ENCODE peak calls at places on chromosomes 4 and X, in four cellular contexts. J is IMR-90, B is K562, Q is HepG2. V is an unnamed sample.

GRCh38 chrX:64975989-64976672 is at the start of gene ZC4H2:
- DNase-seq in J (peak), B (peak), Q (peak), V (peak)

GRCh38 chr4:159229164-159229563 is 126.3 kb downstream of the RAPGEF2 start:
- DNase-seq in J (peak), B (no peak), Q (peak), V (no peak)

GRCh38 chr4:8913121-8913857 is 41.6 kb upstream of the HMX1 start:
- DNase-seq in J (no peak), B (no peak), Q (no peak), V (no peak)

GRCh38 chr4:74117024-74117534 is 18.1 kb upstream of the CXCL2 start:
- DNase-seq in J (peak), B (peak), Q (peak), V (peak)

GRCh38 chr4:172830295-172830764 is 338.3 kb upstream of the GALNT7 start:
- DNase-seq in J (peak), B (peak), Q (peak), V (peak)

GRCh38 chr4:100995671-100996070 is 351.7 kb downstream of the PPP3CA start:
- DNase-seq in J (no peak), B (no peak), Q (no peak), V (no peak)

GRCh38 chr4:85370400-85371032 is 104.4 kb upstream of the ARHGAP24 start:
- DNase-seq in J (peak), B (peak), Q (peak), V (peak)

GRCh38 chrX:13094780-13095425 is 50.5 kb upstream of the FAM9C start:
- DNase-seq in J (peak), B (no peak), Q (no peak), V (no peak)

GRCh38 chrX:124274438-124275166 is 57.9 kb upstream of the TEX13D start:
- DNase-seq in J (no peak), B (peak), Q (no peak), V (no peak)

GRCh38 chr4:42151568-42152506 is 618 bp downstream of the BEND4 start:
- DNase-seq in J (no peak), B (no peak), Q (no peak), V (no peak)

GRCh38 chr4:56976878-56977320 is 507 bp downstream of the NOA1 start:
- DNase-seq in J (no peak), B (peak), Q (peak), V (peak)

GRCh38 chrX:4315891-4316290 is 602.4 kb upstream of the PRKX start:
- DNase-seq in J (no peak), B (no peak), Q (no peak), V (no peak)

GRCh38 chrX:135437867-135438733 is 16.4 kb downstream of the SMIM10L2A start:
- DNase-seq in J (no peak), B (peak), Q (peak), V (peak)

GRCh38 chr4:166737430-166737829 is 496.9 kb downstream of the SPOCK3 start:
- DNase-seq in J (no peak), B (no peak), Q (no peak), V (no peak)

GRCh38 chrX:3440981-3441380 is 94.5 kb upstream of the MXRA5 start:
- DNase-seq in J (no peak), B (no peak), Q (no peak), V (no peak)

GRCh38 chrX:151973262-151973661 is 1.2 kb downstream of the GABRE start:
- DNase-seq in J (no peak), B (no peak), Q (no peak), V (no peak)

GRCh38 chr4:40613456-40613855 is 16.2 kb downstream of the RBM47 start:
- DNase-seq in J (peak), B (no peak), Q (no peak), V (no peak)

GRCh38 chr4:167234388-167234881 is at the start of gene SPOCK3:
- DNase-seq in J (no peak), B (no peak), Q (no peak), V (peak)

GRCh38 chrX:11143931-11144678 is 33.0 kb downstream of the HCCS start:
- DNase-seq in J (peak), B (peak), Q (peak), V (peak)

GRCh38 chrX:50680990-50681389 is 133.0 kb downstream of the SHROOM4 start:
- DNase-seq in J (no peak), B (no peak), Q (no peak), V (no peak)

GRCh38 chr4:73309211-73309610 is 50.6 kb upstream of the ANKRD17 start:
- DNase-seq in J (peak), B (no peak), Q (no peak), V (no peak)

GRCh38 chr4:175536852-175537453 is 275.1 kb downstream of the GPM6A start:
- DNase-seq in J (peak), B (peak), Q (peak), V (peak)

GRCh38 chrX:37717708-37718107 is 32.1 kb downstream of the XK start:
- DNase-seq in J (no peak), B (no peak), Q (no peak), V (no peak)

GRCh38 chr4:158783775-158784174 is 14.9 kb downstream of the FNIP2 start:
- DNase-seq in J (peak), B (no peak), Q (no peak), V (no peak)

GRCh38 chr4:41696768-41697167 is 51.8 kb downstream of the PHOX2B start:
- DNase-seq in J (no peak), B (no peak), Q (no peak), V (no peak)

GRCh38 chrX:154021131-154021611 is 1.5 kb upstream of the IRAK1 start:
- DNase-seq in J (peak), B (peak), Q (no peak), V (no peak)

GRCh38 chrX:11908371-11908770 is 150.3 kb downstream of the MSL3 start:
- DNase-seq in J (no peak), B (peak), Q (peak), V (peak)

GRCh38 chr4:159002950-159003349 is 99.9 kb upstream of the RAPGEF2 start:
- DNase-seq in J (peak), B (no peak), Q (no peak), V (no peak)

GRCh38 chr4:130574215-130574614 is 1478.3 kb downstream of the C4orf33 start:
- DNase-seq in J (no peak), B (no peak), Q (no peak), V (no peak)

GRCh38 chr4:22179124-22179874 is 230.7 kb upstream of the KCNIP4 start:
- DNase-seq in J (peak), B (no peak), Q (no peak), V (no peak)

GRCh38 chr4:150828159-150828558 is 186.9 kb downstream of the LRBA start:
- DNase-seq in J (no peak), B (no peak), Q (no peak), V (no peak)

GRCh38 chrX:109268340-109268739 is 213.5 kb downstream of the GUCY2F start:
- DNase-seq in J (no peak), B (no peak), Q (no peak), V (no peak)

DNA sequence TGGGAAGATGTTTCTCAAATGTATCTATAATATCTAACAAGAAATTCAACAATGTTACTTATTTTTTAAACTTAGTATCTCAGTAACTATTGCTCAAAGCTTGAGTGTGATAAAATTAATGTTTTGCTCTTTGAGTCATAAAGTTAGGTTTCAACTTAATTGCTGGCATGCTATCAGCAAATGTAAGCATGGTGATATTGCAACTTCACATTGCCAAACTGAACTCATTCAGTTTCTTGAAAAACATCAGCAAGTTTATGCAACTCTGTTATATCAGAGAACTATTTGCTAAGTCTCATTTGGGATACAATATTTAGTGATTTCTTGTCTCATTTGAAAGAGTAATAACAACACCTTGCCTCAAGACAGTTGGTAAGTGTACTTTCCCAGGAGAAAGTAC is 91.2 kb upstream of the KLF3 start:
- DNase-seq in J (no peak), B (no peak), Q (no peak), V (no peak)
- TF ChIP-seq MAZ in J (no peak), B (no peak), Q (no peak), V (no peak)

DNA sequence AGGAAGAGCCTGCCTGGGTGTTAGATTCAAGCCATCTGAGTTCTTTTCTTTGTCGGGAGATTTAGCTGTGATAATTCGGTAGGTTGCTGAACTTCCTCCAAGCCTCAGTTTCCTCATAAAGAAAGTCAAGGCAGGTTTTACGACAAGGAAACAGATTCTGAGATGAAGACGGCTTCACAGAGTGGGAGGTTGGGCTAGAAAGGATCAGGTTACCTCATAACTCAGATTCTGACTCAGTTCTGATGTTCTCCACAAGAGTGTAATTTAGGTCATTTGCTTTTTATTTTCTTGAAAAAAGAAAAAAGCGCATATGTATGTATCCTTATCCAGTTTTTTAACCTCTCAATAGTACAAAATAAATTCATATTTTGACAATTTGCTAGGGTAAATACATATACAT is 47.2 kb upstream of the ELOVL6 start:
- DNase-seq in J (peak), B (peak), Q (no peak), V (no peak)
- TF ChIP-seq MAZ in J (no peak), B (no peak), Q (no peak), V (no peak)

GRCh38 chr4:48342559-48342878 is 1.2 kb downstream of the SLAIN2 start:
- DNase-seq in J (no peak), B (peak), Q (no peak), V (no peak)
- TF ChIP-seq MAZ in J (no peak), B (no peak), Q (no peak), V (no peak)

DNA sequence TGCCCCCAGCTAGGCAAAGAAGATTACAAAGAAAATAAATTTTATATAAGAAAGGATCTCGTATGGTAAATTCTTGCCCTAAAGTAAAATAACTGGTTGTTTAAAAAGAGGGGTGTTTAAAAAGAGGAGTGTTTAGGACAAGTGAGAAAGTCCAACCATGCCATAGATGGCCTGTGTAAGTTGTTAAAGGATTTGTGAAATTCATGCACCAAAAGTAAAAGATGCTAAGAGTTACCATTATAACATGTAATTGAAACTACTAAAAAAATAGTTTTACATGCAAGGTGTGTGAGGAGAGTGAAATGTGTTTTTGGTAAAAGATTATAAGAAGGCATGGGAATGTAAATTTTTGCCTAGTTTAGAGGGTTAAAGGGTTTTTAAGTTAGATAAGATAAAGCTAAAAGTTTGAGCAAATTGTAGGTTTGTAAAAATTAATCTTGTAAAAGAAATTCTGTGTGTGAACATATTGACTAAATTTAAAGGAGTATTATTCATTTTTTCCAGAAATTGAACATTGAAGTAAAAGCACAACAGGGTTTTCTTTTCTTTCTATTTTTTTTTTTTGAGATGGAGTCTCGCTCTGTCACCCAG is 20.1 kb downstream of the HTT-AS start:
- DNase-seq in J (no peak), B (no peak), Q (no peak), V (no peak)
- TF ChIP-seq MAZ in J (no peak), B (no peak), Q (no peak), V (no peak)

DNA sequence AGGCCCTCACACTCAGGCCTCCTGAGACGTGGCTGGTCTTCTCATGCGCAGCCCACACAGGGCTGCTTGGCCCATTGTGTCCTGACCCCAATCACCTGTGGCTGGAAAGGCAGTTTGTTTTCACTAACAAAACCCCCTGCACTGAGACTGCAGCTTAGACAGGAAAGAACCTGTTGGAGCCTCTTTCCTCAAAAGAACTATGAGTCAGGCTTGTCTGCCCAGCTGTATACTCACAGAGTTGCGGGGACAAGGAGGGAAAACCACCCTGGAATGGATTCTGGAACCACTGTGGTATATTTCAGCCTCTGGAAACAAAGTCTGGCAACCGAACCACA is 5.2 kb upstream of the TMEM156 start:
- DNase-seq in J (peak), B (peak), Q (no peak), V (peak)
- TF ChIP-seq MAZ in J (no peak), B (no peak), Q (no peak), V (no peak)

GRCh38 chr4:579543-580175 is 3.6 kb upstream of the TMEM271 start:
- DNase-seq in J (no peak), B (no peak), Q (no peak), V (no peak)
- TF ChIP-seq MAZ in J (no peak), B (no peak), Q (no peak), V (no peak)

GRCh38 chr4:53618321-53618720 is 27.0 kb upstream of the LNX1 start:
- DNase-seq in J (no peak), B (no peak), Q (no peak), V (no peak)

GRCh38 chr4:53622739-53623151 is 31.5 kb upstream of the LNX1 start:
- DNase-seq in J (peak), B (no peak), Q (no peak), V (no peak)

GRCh38 chr4:53619431-53619830 is 28.1 kb upstream of the LNX1 start:
- DNase-seq in J (no peak), B (no peak), Q (no peak), V (no peak)

GRCh38 chr4:53617101-53617680 is 25.9 kb upstream of the LNX1 start:
- DNase-seq in J (peak), B (no peak), Q (no peak), V (no peak)

DNA sequence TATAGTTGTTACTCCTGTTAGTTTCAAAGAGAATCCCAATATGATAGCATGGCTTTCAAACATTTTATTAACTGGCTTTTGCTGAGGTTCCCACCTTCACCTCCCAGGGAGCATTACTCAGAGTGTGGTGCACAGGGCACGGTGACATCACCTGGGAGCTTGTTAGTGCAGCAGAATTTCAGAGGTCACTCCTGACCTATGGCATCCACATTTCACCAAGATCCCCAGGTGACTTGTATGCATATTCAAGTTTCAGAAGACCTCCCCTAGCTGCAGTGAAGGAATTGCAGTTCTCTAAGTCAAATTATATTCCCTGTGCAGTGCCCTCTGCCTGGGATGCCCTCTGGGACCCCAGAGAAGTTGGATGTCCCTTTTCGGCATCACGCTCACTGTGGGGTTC is 29.7 kb upstream of the LNX1 start:
- DNase-seq in J (no peak), B (no peak), Q (no peak), V (peak)
- TF ChIP-seq MAZ in J (no peak), B (no peak), Q (no peak), V (no peak)

V was measured in A549.